ENCODE peak calls at places on chromosomes 5 and 9, in four cellular contexts. F is HFFc6, M is BJ, C is NCI-H748 treated with DMSO at 0.1 percent for 48 hours. I is an unnamed sample.

GRCh38 chr9:129857207-129857606 is 21.9 kb downstream of the USP20 start:
- DNase-seq in F (no peak), M (no peak), C (no peak), I (no peak)

GRCh38 chr9:4555251-4555650 is 65.0 kb downstream of the SLC1A1 start:
- DNase-seq in F (peak), M (no peak), C (peak), I (peak)

GRCh38 chr5:81896764-81897163 is 75.1 kb upstream of the ATG10 start:
- DNase-seq in F (no peak), M (no peak), C (no peak), I (no peak)

GRCh38 chr5:167919268-167919560 is 372.2 kb upstream of the WWC1 start:
- DNase-seq in F (no peak), M (no peak), C (no peak), I (no peak)

GRCh38 chr5:175778951-175779475 is 92.4 kb upstream of the CPLX2 start:
- DNase-seq in F (no peak), M (no peak), C (peak), I (no peak)

GRCh38 chr5:125251703-125252102 is 505.3 kb upstream of the ZNF608 start:
- DNase-seq in F (no peak), M (no peak), C (no peak), I (no peak)

GRCh38 chr9:128552744-128553221 is 396 bp downstream of the SPTAN1 start:
- DNase-seq in F (no peak), M (no peak), C (peak), I (no peak)

GRCh38 chr5:115321309-115321708 is 24.9 kb upstream of the CCDC112 start:
- DNase-seq in F (peak), M (no peak), C (no peak), I (no peak)

GRCh38 chr5:11268894-11269293 is 507.9 kb upstream of the DAP start:
- DNase-seq in F (no peak), M (no peak), C (peak), I (no peak)

GRCh38 chr9:138045541-138046490 is 168.2 kb downstream of the CACNA1B start:
- DNase-seq in F (no peak), M (no peak), C (no peak), I (no peak)

GRCh38 chr9:90124961-90125360 is 517.7 kb downstream of the DIRAS2 start:
- DNase-seq in F (no peak), M (no peak), C (peak), I (no peak)

GRCh38 chr5:36392818-36393217 is 91.1 kb upstream of the RANBP3L start:
- DNase-seq in F (peak), M (peak), C (no peak), I (no peak)

GRCh38 chr5:68225188-68225910 is 9.8 kb downstream of the PIK3R1 start:
- DNase-seq in F (peak), M (peak), C (no peak), I (no peak)

GRCh38 chr9:30103647-30104394 is 2280.6 kb upstream of the ACO1 start:
- DNase-seq in F (no peak), M (no peak), C (no peak), I (no peak)

GRCh38 chr5:80865547-80865946 is 94.6 kb upstream of the RASGRF2 start:
- DNase-seq in F (no peak), M (no peak), C (no peak), I (no peak)

I was measured in glomerular endothelial cell.